ENCODE peak calls at places on chromosomes 13 and 19, in four cellular contexts. O, C, G and L are unnamed samples.
A peak's percentile ranks its signal among the peaks of the same experiment; 100 is the strongest.

GRCh38 chr13:31912641-31913401 is 118.8 kb upstream of the FRY start:
- DNase-seq in O (peak; percentile 25), C (no peak), G (no peak), L (no peak)

GRCh38 chr13:40149611-40150283 is 494.3 kb downstream of the COG6 start:
- DNase-seq in O (no peak), C (no peak), G (no peak), L (no peak)

GRCh38 chr13:49292742-49293498 is 45.2 kb downstream of the CDADC1 start:
- DNase-seq in O (peak; percentile 49), C (no peak), G (no peak), L (peak; percentile 26)

GRCh38 chr19:54390942-54391577 is 24.2 kb upstream of the TTYH1 start:
- DNase-seq in O (peak; percentile 68), C (peak; percentile 77), G (peak; percentile 77), L (peak; percentile 71)

GRCh38 chr13:23922005-23922932 is 25.0 kb upstream of the C1QTNF9B start:
- DNase-seq in O (no peak), C (no peak), G (no peak), L (no peak)

GRCh38 chr13:84896128-84896527 is 903.1 kb downstream of the SLITRK6 start:
- DNase-seq in O (peak; percentile 51), C (peak; percentile 47), G (peak; percentile 53), L (peak; percentile 3)

GRCh38 chr13:22880756-22881701 is 299.8 kb upstream of the SGCG start:
- DNase-seq in O (no peak), C (no peak), G (no peak), L (no peak)

GRCh38 chr19:10214784-10215183 is 16.3 kb downstream of the S1PR2 start:
- DNase-seq in O (no peak), C (no peak), G (no peak), L (no peak)

GRCh38 chr19:47253467-47253881 is 2.9 kb upstream of the CCDC9 start:
- DNase-seq in O (no peak), C (no peak), G (no peak), L (no peak)

GRCh38 chr13:47327856-47328255 is 431.0 kb upstream of the HTR2A start:
- DNase-seq in O (no peak), C (no peak), G (no peak), L (no peak)

GRCh38 chr13:98300956-98301641 is 124.0 kb upstream of the RNF113B start:
- DNase-seq in O (no peak), C (no peak), G (no peak), L (no peak)

GRCh38 chr19:33891773-33892172 is 95.1 kb downstream of the KCTD15 start:
- DNase-seq in O (no peak), C (no peak), G (no peak), L (no peak)

GRCh38 chr13:61036715-61037114 is 378.9 kb downstream of the PCDH20 start:
- DNase-seq in O (no peak), C (no peak), G (no peak), L (no peak)

GRCh38 chr19:45976180-45976579 is 2.5 kb upstream of the NOVA2 start:
- DNase-seq in O (no peak), C (no peak), G (no peak), L (peak; percentile 48)

GRCh38 chr19:37551123-37551993 is 43.2 kb downstream of the ZNF571 start:
- DNase-seq in O (peak; percentile 95), C (peak; percentile 49), G (no peak), L (peak; percentile 63)

GRCh38 chr19:34393629-34394028 is 10.6 kb upstream of the PDCD2L start:
- DNase-seq in O (no peak), C (no peak), G (no peak), L (no peak)

GRCh38 chr13:100330662-100331061 is 241.8 kb downstream of the PCCA start:
- DNase-seq in O (no peak), C (no peak), G (no peak), L (no peak)

GRCh38 chr19:5046339-5047039 is 77.6 kb downstream of the KDM4B start:
- DNase-seq in O (no peak), C (no peak), G (no peak), L (no peak)

DNA sequence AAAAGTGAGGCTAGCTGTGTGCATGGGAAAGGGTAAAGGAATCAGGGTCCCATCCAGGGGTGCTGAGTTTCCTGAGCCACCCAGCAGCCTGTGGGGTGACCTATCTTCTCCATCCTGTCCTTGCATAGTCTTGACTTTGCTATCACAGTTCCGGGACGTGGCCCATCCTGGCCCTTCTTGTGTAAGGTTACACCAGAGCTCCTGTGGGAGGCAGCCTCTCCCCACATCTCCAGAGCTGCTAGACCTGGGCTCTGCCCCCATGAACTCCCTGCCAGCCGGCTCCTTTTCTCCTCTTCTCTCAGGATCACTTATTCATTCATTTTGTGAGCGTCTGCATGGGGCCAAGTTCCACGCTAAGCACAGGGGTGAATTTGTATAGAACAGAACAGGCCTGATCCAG is 238.9 kb downstream of the TSHZ3 start:
- DNase-seq in O (peak; percentile 36), C (peak; percentile 57), G (peak; percentile 48), L (no peak)
- TF ChIP-seq TEAD4 in O (no peak), C (no peak), G (no peak), L (no peak)

GRCh38 chr13:59111711-59112110 is 1052.0 kb downstream of the DIAPH3 start:
- DNase-seq in O (no peak), C (no peak), G (no peak), L (no peak)
- TF ChIP-seq TEAD4 in O (no peak), C (no peak), G (no peak), L (no peak)

GRCh38 chr19:7925171-7925837 is 631 bp downstream of the CTXN1 start:
- DNase-seq in O (peak; percentile 94), C (peak; percentile 97), G (peak; percentile 99), L (peak; percentile 91)
- TF ChIP-seq TEAD4 in O (no peak), C (peak; percentile 65), G (peak; percentile 50), L (peak; percentile 23)

DNA sequence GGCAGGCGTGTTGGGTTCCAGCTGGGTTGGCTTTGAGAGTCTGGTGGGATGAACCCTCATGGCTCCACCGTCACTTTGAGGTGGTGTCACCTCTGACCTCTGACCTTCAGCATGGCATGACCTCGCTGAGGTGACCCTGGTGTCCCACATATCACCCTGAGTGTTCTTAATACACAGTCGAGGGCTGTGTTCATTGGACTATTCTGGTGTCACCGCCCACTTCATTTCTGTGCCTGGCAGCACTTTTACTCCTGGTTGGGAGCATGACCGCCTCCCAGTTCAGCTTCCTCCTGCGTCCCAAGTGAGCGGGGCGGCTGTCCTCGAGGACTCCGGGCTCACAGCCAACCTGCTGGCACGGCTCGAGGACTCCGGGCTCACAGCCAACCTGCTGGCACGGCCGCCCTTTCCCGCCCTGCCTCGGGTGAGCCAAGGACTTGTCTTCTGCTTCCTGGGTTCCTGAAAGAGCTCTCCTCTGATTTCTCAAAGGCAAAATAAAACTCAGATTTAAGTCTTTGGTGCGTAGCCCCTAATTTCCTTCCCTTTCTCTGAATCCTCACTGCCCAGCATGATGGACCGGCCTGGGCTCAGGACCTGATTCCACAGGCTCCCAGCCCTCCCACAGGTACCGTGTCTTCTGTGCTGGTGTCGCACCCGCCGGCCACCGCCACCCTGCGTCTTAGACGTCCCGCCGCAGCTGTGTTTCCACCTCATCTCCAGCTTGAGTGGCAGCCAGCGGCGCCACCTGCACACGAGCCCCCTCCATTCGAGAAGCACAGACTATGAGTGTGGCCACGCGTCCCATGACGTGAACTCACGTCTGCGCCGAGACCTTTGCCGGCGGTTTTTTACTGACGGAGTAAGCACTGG is 10.4 kb downstream of the ATP4B start:
- DNase-seq in O (peak; percentile 85), C (peak; percentile 8), G (no peak), L (no peak)
- TF ChIP-seq TEAD4 in O (no peak), C (no peak), G (no peak), L (no peak)

GRCh38 chr13:19782049-19782726 is 557 bp downstream of the PSPC1 start:
- DNase-seq in O (peak; percentile 71), C (peak; percentile 39), G (peak; percentile 57), L (peak; percentile 21)

DNA sequence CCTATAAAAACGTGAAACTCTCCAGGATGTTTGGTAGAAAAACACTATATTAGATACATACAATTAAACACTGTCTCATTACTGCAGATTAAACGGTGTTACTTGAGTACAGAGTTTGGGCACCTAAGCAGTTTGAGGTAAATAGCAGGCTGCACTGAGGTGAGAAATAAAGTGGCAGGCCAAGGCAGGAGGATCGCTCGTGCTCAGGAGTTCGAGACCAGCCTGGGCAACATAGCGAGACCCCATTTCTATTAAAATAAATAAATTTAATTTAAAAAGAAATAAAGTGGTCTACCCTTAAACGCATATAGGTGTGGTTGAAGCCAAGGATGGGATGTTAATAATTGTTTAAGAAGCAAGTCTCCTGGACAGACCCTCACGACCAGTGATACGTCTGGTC is 1.2 kb downstream of the PSPC1 start:
- DNase-seq in O (peak; percentile 10), C (no peak), G (no peak), L (no peak)
- TF ChIP-seq TEAD4 in O (no peak), C (no peak), G (no peak), L (no peak)

DNA sequence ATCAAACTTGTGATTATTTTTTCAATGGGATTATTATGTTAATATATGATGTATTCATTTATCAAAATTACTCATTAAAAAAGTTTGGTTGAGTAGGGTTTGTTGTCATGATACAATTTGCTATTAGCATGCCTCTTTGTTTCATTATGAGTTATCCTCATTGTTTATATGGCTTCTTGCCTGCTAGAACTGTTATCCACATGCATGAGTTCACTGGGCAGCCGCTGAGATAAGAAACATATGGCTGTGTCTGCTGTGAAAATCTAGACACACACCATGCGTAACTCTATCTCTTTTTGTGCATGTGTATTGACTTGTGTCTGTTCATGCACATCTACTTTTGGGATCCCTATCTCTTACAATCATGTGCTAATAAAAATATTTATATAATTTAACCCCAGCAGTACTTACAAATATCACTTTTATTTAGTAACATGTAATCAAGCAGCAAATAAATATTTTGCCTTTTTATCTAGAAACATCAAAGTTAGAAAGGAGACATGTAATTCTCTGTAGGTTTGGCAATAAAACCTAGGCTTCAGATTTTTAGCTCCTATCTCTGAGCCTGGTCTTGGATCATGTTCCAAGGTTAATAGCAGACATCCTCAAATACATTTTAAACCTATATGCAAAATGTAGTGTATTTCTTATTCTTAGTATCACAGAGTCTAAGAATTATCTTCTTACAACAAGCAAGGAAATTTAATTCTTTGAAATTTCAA is 11.2 kb upstream of the KLF12 start:
- DNase-seq in O (peak; percentile 70), C (no peak), G (no peak), L (no peak)
- TF ChIP-seq TEAD4 in O (no peak), C (no peak), G (no peak), L (no peak)

DNA sequence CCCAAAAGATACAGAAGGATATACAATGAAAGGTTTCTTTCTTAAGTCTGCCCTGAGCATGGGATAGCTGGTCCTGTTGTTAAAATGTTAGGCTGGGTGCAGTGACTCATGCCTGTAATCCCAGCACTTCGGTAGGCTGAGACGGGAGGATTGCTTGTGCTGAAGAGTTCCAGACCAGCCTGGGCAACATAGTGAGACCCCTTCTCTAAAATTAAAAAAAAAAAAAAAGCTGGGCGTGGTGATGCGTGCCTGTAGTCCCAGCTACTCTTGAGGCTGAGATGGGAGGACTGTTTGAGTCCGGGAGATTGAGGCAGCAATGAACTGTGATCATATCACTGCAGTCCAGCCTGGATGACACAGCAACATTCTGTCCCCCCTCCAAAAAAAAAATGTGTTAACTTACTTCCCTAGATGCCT is 52.5 kb upstream of the SHKBP1 start:
- DNase-seq in O (no peak), C (no peak), G (no peak), L (no peak)
- TF ChIP-seq TEAD4 in O (no peak), C (no peak), G (no peak), L (peak; percentile 22)

GRCh38 chr19:12723643-12724426 is at the start of gene TNPO2:
- DNase-seq in O (peak; percentile 88), C (peak; percentile 89), G (peak; percentile 89), L (peak; percentile 69)

GRCh38 chr19:12721656-12722565 is 1.8 kb downstream of the TNPO2 start:
- DNase-seq in O (peak; percentile 89), C (peak; percentile 79), G (peak; percentile 72), L (peak; percentile 86)

GRCh38 chr19:12720851-12721655 is 2.7 kb downstream of the TNPO2 start:
- DNase-seq in O (peak; percentile 62), C (peak; percentile 26), G (peak; percentile 56), L (peak; percentile 54)

GRCh38 chr19:12722566-12723382 is 958 bp downstream of the TNPO2 start:
- DNase-seq in O (peak; percentile 96), C (peak; percentile 96), G (peak; percentile 91), L (peak; percentile 100)

GRCh38 chr19:12723383-12723642 is 419 bp downstream of the TNPO2 start:
- DNase-seq in O (no peak), C (no peak), G (no peak), L (no peak)
- TF ChIP-seq TEAD4 in O (no peak), C (no peak), G (no peak), L (no peak)